ENCODE peak calls at places on chromosome 4, in seven cellular contexts. P is K562, L is keratinocyte, S is neural progenitor cell, U is H1, Z is IMR-90, I is GM23248. T is an unnamed sample. For H3K4me1, the result is how much of the 10 kb centered on the place peaks cover.

GRCh38 chr4:13527192-13527982 is 16.9 kb downstream of the NKX3-2 start:
- DNase-seq in P (no peak), L (no peak), S (no peak), U (no peak), Z (no peak), I (no peak), T (no peak)

GRCh38 chr4:118968006-118968405 is 79.4 kb downstream of the SYNPO2 start:
- DNase-seq in P (no peak), L (no peak), S (peak), U (peak), Z (peak), I (peak), T (peak)

GRCh38 chr4:89305028-89305427 is 2.6 kb downstream of the GPRIN3 start:
- DNase-seq in P (no peak), L (no peak), S (no peak), U (no peak), Z (no peak), I (no peak), T (no peak)

GRCh38 chr4:186936496-186937375 is 213.1 kb upstream of the FAT1 start:
- DNase-seq in P (no peak), L (no peak), S (no peak), U (no peak), Z (peak), I (peak), T (peak)

GRCh38 chr4:29311231-29311630 is 1408.9 kb upstream of the PCDH7 start:
- DNase-seq in P (no peak), L (no peak), S (no peak), U (no peak), Z (peak), I (no peak), T (peak)

GRCh38 chr4:88937081-88937480 is 119.9 kb downstream of the FAM13A start:
- DNase-seq in P (no peak), L (no peak), S (no peak), U (no peak), Z (peak), I (peak), T (peak)

GRCh38 chr4:118280501-118281218 is 72.1 kb downstream of the PRSS12 start:
- DNase-seq in P (peak), L (no peak), S (peak), U (no peak), Z (peak), I (peak), T (peak)

GRCh38 chr4:176376032-176376614 is 56.4 kb downstream of the SPCS3 start:
- DNase-seq in P (no peak), L (peak), S (peak), U (no peak), Z (peak), I (peak), T (peak)

GRCh38 chr4:60223098-60223497 is 977.0 kb upstream of the ADGRL3 start:
- DNase-seq in P (no peak), L (no peak), S (no peak), U (no peak), Z (no peak), I (no peak), T (no peak)

GRCh38 chr4:101279377-101279871 is 67.9 kb downstream of the PPP3CA start:
- DNase-seq in P (peak), L (no peak), S (no peak), U (no peak), Z (peak), I (peak), T (peak)

GRCh38 chr4:73704314-73705055 is 35.9 kb upstream of the CXCL8 start:
- DNase-seq in P (peak), L (peak), S (no peak), U (no peak), Z (peak), I (peak), T (peak)

GRCh38 chr4:41478518-41478917 is 59.4 kb upstream of the LIMCH1 start:
- DNase-seq in P (no peak), L (no peak), S (no peak), U (no peak), Z (no peak), I (no peak), T (no peak)

GRCh38 chr4:41476310-41476709 is 61.6 kb upstream of the LIMCH1 start:
- DNase-seq in P (no peak), L (no peak), S (no peak), U (no peak), Z (no peak), I (no peak), T (no peak)

GRCh38 chr4:41480985-41481384 is 57.0 kb upstream of the LIMCH1 start:
- DNase-seq in P (no peak), L (no peak), S (no peak), U (no peak), Z (no peak), I (no peak), T (no peak)

GRCh38 chr4:41472098-41472497 is 65.9 kb upstream of the LIMCH1 start:
- DNase-seq in P (no peak), L (no peak), S (no peak), U (no peak), Z (no peak), I (no peak), T (no peak)

DNA sequence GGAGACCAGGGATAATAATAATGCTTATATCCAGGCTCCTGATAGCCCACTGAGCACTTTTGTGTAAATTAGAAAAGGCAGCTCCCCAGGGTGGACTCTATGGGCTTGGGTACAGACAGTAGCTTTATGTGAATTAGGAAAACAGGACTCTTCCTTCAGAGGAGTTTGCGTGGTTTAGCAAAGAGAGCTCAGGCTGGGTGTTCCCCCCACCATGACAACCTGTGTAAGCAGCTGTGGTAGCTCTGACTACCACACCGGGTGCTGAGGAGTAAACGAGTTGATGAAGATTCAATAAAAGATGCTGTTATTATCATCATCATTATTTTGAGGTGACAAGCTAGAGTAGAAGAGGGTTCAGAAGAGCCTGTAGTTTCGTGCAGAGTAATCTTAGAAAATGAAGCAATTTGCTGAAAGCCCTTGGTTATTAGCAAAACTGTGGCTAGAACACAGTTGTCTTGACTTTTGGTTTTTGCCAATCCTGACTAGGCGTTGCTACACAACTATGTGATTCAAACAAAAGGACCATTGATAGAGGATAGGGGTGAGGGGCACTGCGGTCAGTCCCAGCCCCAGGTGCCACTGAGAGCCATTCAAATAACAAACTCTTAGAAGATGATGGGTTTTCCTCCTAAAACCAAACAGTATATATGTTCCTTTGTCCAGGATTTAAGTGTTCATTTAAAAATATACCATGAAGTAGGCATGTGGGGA is 60.6 kb upstream of the LIMCH1 start:
- DNase-seq in P (no peak), L (no peak), S (peak), U (no peak), Z (no peak), I (no peak), T (no peak)
- H3K4me1 ChIP-seq in P (under half), L (under half), S (under half), U (under half), Z (under half), I (under half), T (under half)

GRCh38 chr4:2754848-2755820 is 1.0 kb downstream of the TNIP2 start:
- DNase-seq in P (no peak), L (no peak), S (no peak), U (no peak), Z (no peak), I (no peak), T (no peak)
- H3K4me3 ChIP-seq in P (peak), L (peak), S (peak), U (peak), Z (peak), I (peak), T (peak)

GRCh38 chr4:42167709-42168108 is 15.3 kb upstream of the BEND4 start:
- DNase-seq in P (no peak), L (no peak), S (no peak), U (no peak), Z (no peak), I (no peak), T (no peak)
- H3K4me2 ChIP-seq in P (no peak), L (peak), S (no peak), U (no peak), Z (no peak), I (no peak), T (no peak)

DNA sequence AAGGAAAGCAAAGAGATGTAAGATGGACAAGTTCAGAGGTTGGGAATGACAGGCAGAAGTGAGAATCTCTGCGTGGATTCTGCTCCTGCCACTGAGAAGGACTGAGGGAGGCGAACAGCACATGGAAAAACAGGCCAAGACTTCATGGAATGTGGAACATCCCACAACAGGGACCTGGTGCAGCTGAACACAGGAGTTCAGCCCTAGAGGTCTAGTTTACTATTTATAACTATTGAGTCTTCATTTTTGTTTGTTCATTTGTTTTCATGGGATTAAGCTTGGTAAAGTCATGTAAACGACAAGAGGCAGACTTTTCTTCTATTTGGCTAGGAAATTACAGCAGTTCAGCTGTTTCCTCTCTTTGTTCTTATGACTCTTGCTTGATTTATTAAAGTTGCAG is 234.5 kb downstream of the MAML3 start:
- DNase-seq in P (no peak), L (no peak), S (no peak), U (no peak), Z (peak), I (peak), T (peak)
- H3K4me1 ChIP-seq in P (under half), L (under half), S (under half), U (under half), Z (under half), I (under half), T (under half)